ENCODE peak calls at places on chromosomes 5 and 9, in nine cellular contexts. R is activated CD8-positive, alpha-beta memory T cell treated with anti-CD3 and anti-CD28 coated beads, Interleukin-2, amount 50 U/mL, for 48 hours; M is NCI-H1694; C is NCI-H2081; Y is iris pigment epithelial cell; F is Right ventricle myocardium superior; X is activated T-helper 1 cell treated with anti-CD3 and anti-CD28 coated beads, Interleukin-2, amount 50 U/mL, for 16 hours; W is type B pancreatic cell; I is HTR-8/SVneo. O is an unnamed sample.

GRCh38 chr9:14842269-14842668 is 68.0 kb downstream of the FREM1 start:
- DNase-seq in F (no peak), W (no peak), C (no peak), Y (no peak), R (no peak), X (no peak), I (no peak), M (no peak), O (no peak)

GRCh38 chr9:75096796-75097195 is 8.5 kb downstream of the OSTF1 start:
- DNase-seq in W (no peak), Y (peak), X (no peak), M (no peak), F (no peak), C (no peak), R (no peak), I (no peak), O (no peak)

GRCh38 chr5:1005362-1005851 is 3.2 kb upstream of the NKD2 start:
- DNase-seq in I (no peak), Y (no peak), C (no peak), M (no peak), F (peak), R (peak), X (no peak), W (peak), O (no peak)

GRCh38 chr5:65508978-65509377 is 27.3 kb upstream of the ADAMTS6 start:
- DNase-seq in Y (peak), W (no peak), R (no peak), C (no peak), F (no peak), M (no peak), I (no peak), X (no peak), O (no peak)

GRCh38 chr9:19284729-19285128 is 54.2 kb downstream of the DENND4C start:
- DNase-seq in F (no peak), C (no peak), I (no peak), M (no peak), X (no peak), W (no peak), R (no peak), Y (no peak), O (no peak)

GRCh38 chr5:154176191-154176590 is 14.3 kb upstream of the GALNT10 start:
- DNase-seq in C (peak), Y (peak), R (no peak), W (no peak), F (no peak), M (no peak), I (no peak), X (no peak), O (peak)

GRCh38 chr5:148306446-148306845 is 5.8 kb upstream of the SPINK7 start:
- DNase-seq in Y (no peak), M (no peak), C (no peak), F (no peak), X (no peak), R (no peak), W (no peak), I (no peak), O (no peak)

GRCh38 chr9:128747233-128747632 is 23.3 kb upstream of the ZDHHC12 start:
- DNase-seq in X (no peak), F (no peak), C (no peak), W (no peak), I (no peak), Y (no peak), M (no peak), R (no peak), O (no peak)

GRCh38 chr5:621341-621761 is 9.2 kb downstream of the CEP72 start:
- DNase-seq in I (no peak), X (no peak), W (no peak), Y (no peak), C (no peak), R (no peak), F (peak), M (no peak), O (no peak)

GRCh38 chr5:134524826-134525686 is at the start of gene JADE2:
- DNase-seq in W (no peak), R (peak), C (peak), Y (peak), I (peak), X (peak), F (peak), M (peak), O (peak)

GRCh38 chr5:125081101-125081500 is 334.7 kb upstream of the ZNF608 start:
- DNase-seq in C (no peak), F (no peak), M (no peak), R (no peak), W (no peak), Y (no peak), X (no peak), I (no peak), O (no peak)

GRCh38 chr5:77232959-77233358 is 22.5 kb downstream of the PDE8B start:
- DNase-seq in Y (peak), W (no peak), M (no peak), X (no peak), I (no peak), R (no peak), F (no peak), C (no peak), O (no peak)

O was measured in NCI-H774.